ENCODE peak calls at places on chromosomes 4 and X, in five cellular contexts. U, Q, F, K and E are unnamed samples.

GRCh38 chr4:177484613-177485021 is 42.4 kb upstream of the AGA start:
- DNase-seq in U (peak), Q (peak), F (peak), K (peak), E (peak)

GRCh38 chrX:69211701-69212100 is 46.4 kb upstream of the PJA1 start:
- DNase-seq in U (no peak), Q (no peak), F (no peak), K (no peak), E (no peak)

GRCh38 chr4:152579107-152579764 is 43.3 kb upstream of the FBXW7 start:
- DNase-seq in U (no peak), Q (no peak), F (no peak), K (no peak), E (no peak)

GRCh38 chr4:8917868-8918783 is 46.5 kb upstream of the HMX1 start:
- DNase-seq in U (peak), Q (peak), F (peak), K (peak), E (peak)

GRCh38 chr4:107835409-107835808 is 10.7 kb downstream of the SGMS2 start:
- DNase-seq in U (peak), Q (no peak), F (peak), K (no peak), E (no peak)

GRCh38 chr4:140718240-140718639 is 37.9 kb downstream of the TBC1D9 start:
- DNase-seq in U (peak), Q (no peak), F (peak), K (no peak), E (no peak)

GRCh38 chr4:80434238-80434637 is 98.7 kb downstream of the CFAP299 start:
- DNase-seq in U (peak), Q (no peak), F (peak), K (peak), E (no peak)

GRCh38 chrX:14554132-14554715 is 24.9 kb downstream of the GLRA2 start:
- DNase-seq in U (no peak), Q (no peak), F (peak), K (no peak), E (no peak)

GRCh38 chr4:158624889-158625478 is 46.7 kb downstream of the C4orf46 start:
- DNase-seq in U (peak), Q (peak), F (peak), K (peak), E (peak)

GRCh38 chrX:116276191-116276700 is 105.7 kb downstream of the AGTR2 start:
- DNase-seq in U (no peak), Q (no peak), F (peak), K (no peak), E (no peak)

GRCh38 chr4:157075811-157076577 is at the start of gene GLRB:
- DNase-seq in U (peak), Q (no peak), F (peak), K (peak), E (no peak)

GRCh38 chr4:5893013-5893580 is at the start of gene CRMP1:
- DNase-seq in U (peak), Q (no peak), F (no peak), K (no peak), E (no peak)

GRCh38 chrX:18549643-18550042 is 122.3 kb downstream of the RS1 start:
- DNase-seq in U (no peak), Q (no peak), F (no peak), K (no peak), E (no peak)

GRCh38 chr4:109207060-109207459 is 95.4 kb downstream of the COL25A1 start:
- DNase-seq in U (peak), Q (no peak), F (peak), K (peak), E (no peak)

GRCh38 chr4:22435652-22436051 is 80.2 kb downstream of the ADGRA3 start:
- DNase-seq in U (no peak), Q (no peak), F (no peak), K (no peak), E (no peak)

GRCh38 chr4:34964613-34965012 is 1279.7 kb downstream of the ARAP2 start:
- DNase-seq in U (no peak), Q (no peak), F (no peak), K (no peak), E (no peak)

GRCh38 chrX:64206556-64207162 is 1.2 kb upstream of the AMER1 start:
- DNase-seq in U (peak), Q (no peak), F (peak), K (no peak), E (peak)

GRCh38 chr4:117429061-117429460 is 343.7 kb upstream of the TRAM1L1 start:
- DNase-seq in U (no peak), Q (no peak), F (no peak), K (no peak), E (no peak)

GRCh38 chr4:18111100-18111499 is 89.5 kb upstream of the LCORL start:
- DNase-seq in U (no peak), Q (no peak), F (no peak), K (no peak), E (no peak)

GRCh38 chr4:2289955-2290333 is 28.0 kb upstream of the MXD4 start:
- DNase-seq in U (no peak), Q (no peak), F (no peak), K (no peak), E (no peak)

GRCh38 chr4:75327804-75328512 is 186.2 kb downstream of the RCHY1 start:
- DNase-seq in U (no peak), Q (no peak), F (peak), K (no peak), E (no peak)

GRCh38 chr4:184100297-184100885 is 117.3 kb downstream of the ENPP6 start:
- DNase-seq in U (no peak), Q (peak), F (peak), K (peak), E (no peak)

GRCh38 chr4:84126061-84126787 is 372.9 kb downstream of the NKX6-1 start:
- DNase-seq in U (no peak), Q (no peak), F (no peak), K (no peak), E (no peak)

GRCh38 chrX:139851730-139852129 is 81.1 kb downstream of the ATP11C start:
- DNase-seq in U (peak), Q (no peak), F (no peak), K (no peak), E (no peak)

GRCh38 chrX:13888284-13888683 is 71.4 kb upstream of the GPM6B start:
- DNase-seq in U (no peak), Q (no peak), F (no peak), K (no peak), E (no peak)

GRCh38 chr4:42865572-42866189 is 26.8 kb upstream of the GRXCR1 start:
- DNase-seq in U (peak), Q (peak), F (peak), K (peak), E (peak)

GRCh38 chr4:7760706-7761105 is 179.0 kb downstream of the AFAP1 start:
- DNase-seq in U (no peak), Q (no peak), F (no peak), K (no peak), E (no peak)

GRCh38 chr4:182698212-182698611 is 219.0 kb downstream of the DCTD start:
- DNase-seq in U (no peak), Q (no peak), F (no peak), K (no peak), E (no peak)

GRCh38 chr4:45345551-45345950 is 619.2 kb upstream of the GNPDA2 start:
- DNase-seq in U (no peak), Q (no peak), F (no peak), K (no peak), E (no peak)

GRCh38 chrX:85109235-85109634 is 105.6 kb downstream of the APOOL start:
- DNase-seq in U (peak), Q (peak), F (no peak), K (peak), E (no peak)

GRCh38 chr4:126028871-126029270 is 714.1 kb downstream of the FAT4 start:
- DNase-seq in U (no peak), Q (no peak), F (peak), K (no peak), E (no peak)

GRCh38 chr4:60588556-60588955 is 611.6 kb upstream of the ADGRL3 start:
- DNase-seq in U (no peak), Q (no peak), F (no peak), K (no peak), E (no peak)

GRCh38 chr4:60590116-60590515 is 610.0 kb upstream of the ADGRL3 start:
- DNase-seq in U (no peak), Q (no peak), F (no peak), K (no peak), E (no peak)

DNA sequence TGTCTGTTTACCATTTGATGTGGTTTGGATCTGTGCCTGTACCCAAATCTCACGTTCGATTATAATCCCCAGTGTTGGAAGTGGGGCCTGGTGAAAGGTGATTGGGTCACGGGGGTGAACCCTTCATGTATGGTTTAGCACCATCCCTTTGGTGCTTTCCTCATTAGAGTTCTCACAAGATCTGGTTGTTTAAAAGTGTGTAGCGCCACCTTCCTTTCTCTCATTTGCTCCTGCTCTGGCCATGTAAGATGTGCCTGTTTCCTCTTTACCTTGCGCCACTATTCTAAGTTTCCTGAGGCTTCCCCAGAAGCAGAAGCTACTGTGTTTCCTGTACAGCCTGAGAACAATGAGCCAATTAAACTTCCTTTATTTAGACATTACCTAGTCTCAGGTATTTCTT is 610.7 kb upstream of the ADGRL3 start:
- DNase-seq in U (no peak), Q (no peak), F (no peak), K (no peak), E (no peak)
- H3K4me2 ChIP-seq in U (no peak), Q (no peak), F (no peak), K (no peak), E (no peak)

GRCh38 chrX:134545524-134545923 is 85.6 kb downstream of the HPRT1 start:
- DNase-seq in U (no peak), Q (no peak), F (no peak), K (no peak), E (no peak)
- TF ChIP-seq EZH2 in U (no peak), Q (no peak), F (no peak), K (no peak), E (no peak)

GRCh38 chr4:127957105-127957504 is 7.9 kb downstream of the MFSD8 start:
- DNase-seq in U (no peak), Q (no peak), F (peak), K (no peak), E (no peak)

GRCh38 chr4:127965062-127965802 is at the start of the genes ABHD18 and MFSD8:
- DNase-seq in U (peak), Q (peak), F (peak), K (peak), E (peak)

GRCh38 chr4:127965803-127966175 is 583 bp downstream of the ABHD18 start:
- DNase-seq in U (peak), Q (peak), F (peak), K (peak), E (peak)

DNA sequence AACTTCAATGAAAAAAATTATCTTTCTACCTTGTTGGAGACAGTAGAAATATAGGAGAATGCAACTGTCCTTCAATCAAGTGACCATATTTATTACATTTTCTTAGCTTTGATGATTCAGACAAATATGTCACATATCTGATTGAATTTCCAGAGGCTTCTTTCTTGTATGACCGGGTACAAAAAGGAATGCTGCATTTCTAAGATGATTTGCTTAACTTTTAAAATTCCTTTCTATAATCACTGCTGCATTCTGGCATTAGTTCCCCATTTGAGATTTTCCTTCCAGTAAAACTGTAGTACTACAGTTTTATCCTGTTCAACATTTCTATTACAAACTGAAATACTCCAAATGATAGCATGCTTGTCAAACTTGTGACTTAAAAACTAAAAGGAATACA is 5.2 kb downstream of the MFSD8 start:
- DNase-seq in U (peak), Q (no peak), F (no peak), K (no peak), E (no peak)
- H3K4me2 ChIP-seq in U (no peak), Q (no peak), F (no peak), K (no peak), E (no peak)

GRCh38 chr4:40437741-40438383 is 102.7 kb downstream of the CHRNA9 start:
- DNase-seq in U (no peak), Q (no peak), F (no peak), K (no peak), E (no peak)

GRCh38 chr4:40439519-40439918 is 104.4 kb downstream of the CHRNA9 start:
- DNase-seq in U (no peak), Q (no peak), F (no peak), K (no peak), E (no peak)

GRCh38 chr4:40438384-40439026 is 103.4 kb downstream of the CHRNA9 start:
- DNase-seq in U (no peak), Q (no peak), F (no peak), K (no peak), E (no peak)

GRCh38 chr4:40445671-40446070 is 110.5 kb downstream of the CHRNA9 start:
- DNase-seq in U (no peak), Q (no peak), F (no peak), K (no peak), E (no peak)

DNA sequence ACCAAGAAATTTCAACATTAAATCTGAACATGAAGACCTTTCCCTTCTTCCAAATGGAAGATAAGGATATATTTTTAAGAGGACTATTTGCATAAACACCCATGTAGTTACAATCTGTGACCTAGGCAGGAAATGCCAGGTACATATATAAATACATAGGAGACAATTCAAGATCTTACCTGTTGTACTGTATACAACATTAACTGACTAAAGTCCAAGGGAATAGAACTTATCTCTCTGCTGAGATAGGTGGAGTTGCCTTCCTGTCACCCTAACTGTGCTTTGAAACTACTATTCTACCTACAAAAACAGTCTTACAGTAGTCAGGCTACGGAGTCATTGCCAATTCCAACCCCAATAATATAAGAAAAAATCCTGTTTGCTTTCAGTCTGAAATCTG is 106.3 kb downstream of the CHRNA9 start:
- DNase-seq in U (no peak), Q (no peak), F (no peak), K (no peak), E (no peak)
- TF ChIP-seq EZH2 in U (no peak), Q (no peak), F (no peak), K (no peak), E (no peak)

GRCh38 chr4:174674305-174674840 is 152.1 kb upstream of the HPGD start:
- DNase-seq in U (peak), Q (no peak), F (no peak), K (no peak), E (no peak)

GRCh38 chr4:174669278-174669677 is 147.0 kb upstream of the HPGD start:
- DNase-seq in U (peak), Q (no peak), F (peak), K (peak), E (peak)

GRCh38 chr4:174672276-174672675 is 150.0 kb upstream of the HPGD start:
- DNase-seq in U (no peak), Q (no peak), F (peak), K (no peak), E (no peak)
- H3K4me2 ChIP-seq in U (no peak), Q (no peak), F (no peak), K (no peak), E (no peak)

GRCh38 chrX:153885208-153885787 is 675 bp downstream of the L1CAM start:
- DNase-seq in U (no peak), Q (no peak), F (no peak), K (no peak), E (no peak)
- TF ChIP-seq EZH2 in U (peak), Q (no peak), F (peak), K (no peak), E (peak)

GRCh38 chr4:115315182-115315581 is 201.8 kb upstream of the NDST4 start:
- DNase-seq in U (no peak), Q (no peak), F (no peak), K (no peak), E (no peak)

DNA sequence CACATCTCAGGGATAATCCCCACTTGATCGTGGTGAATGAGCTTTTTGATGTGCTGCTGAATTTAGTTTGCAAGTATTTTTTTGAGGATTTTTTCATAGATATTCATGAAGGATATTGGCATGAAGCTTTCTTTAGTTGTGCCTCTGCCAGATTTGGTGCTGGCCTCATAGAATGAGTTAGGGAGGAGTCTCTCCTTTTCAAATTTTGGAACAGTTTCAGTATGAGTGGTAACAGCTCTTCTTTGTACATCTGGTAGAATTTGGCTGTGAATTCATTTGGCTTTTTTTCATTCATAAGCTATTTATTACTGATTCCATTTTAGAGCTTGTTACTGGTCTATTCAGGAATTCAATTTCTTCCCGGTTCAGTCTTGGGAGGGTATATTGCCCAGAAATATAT is 197.3 kb upstream of the NDST4 start:
- DNase-seq in U (peak), Q (no peak), F (no peak), K (no peak), E (no peak)
- H3K4me2 ChIP-seq in U (no peak), Q (no peak), F (no peak), K (no peak), E (no peak)

GRCh38 chr4:186104895-186105720 is 604 bp downstream of the FAM149A start:
- DNase-seq in U (peak), Q (no peak), F (no peak), K (no peak), E (no peak)
- TF ChIP-seq EZH2 in U (no peak), Q (no peak), F (no peak), K (peak), E (no peak)